ENCODE peak calls at places on chromosome 4, in five cellular contexts. I is stomach, B is IMR-90, S is H1, E is left ventricle myocardium inferior. C is an unnamed sample. For H3K4me1, the result is how much of the 10 kb centered on the place peaks cover.

GRCh38 chr4:42568610-42569207 is 88.2 kb downstream of the ATP8A1 start:
- DNase-seq in I (peak), B (peak), S (peak), E (no peak), C (peak)

GRCh38 chr4:165079476-165079875 is 25.8 kb downstream of the TRIM75 start:
- DNase-seq in I (no peak), B (peak), S (no peak), E (peak), C (peak)

GRCh38 chr4:21046121-21046520 is 345.9 kb downstream of the PACRGL start:
- DNase-seq in I (no peak), B (no peak), S (no peak), E (no peak), C (no peak)

GRCh38 chr4:141388483-141388882 is 167.8 kb downstream of the ZNF330 start:
- DNase-seq in I (no peak), B (peak), S (no peak), E (no peak), C (no peak)

GRCh38 chr4:101417046-101417445 is 69.7 kb upstream of the PPP3CA start:
- DNase-seq in I (no peak), B (no peak), S (no peak), E (no peak), C (no peak)

GRCh38 chr4:26281876-26282275 is 38.9 kb upstream of the RBPJ start:
- DNase-seq in I (no peak), B (peak), S (no peak), E (no peak), C (no peak)

GRCh38 chr4:151766691-151767090 is 5.9 kb upstream of the GATB start:
- DNase-seq in I (no peak), B (no peak), S (no peak), E (no peak), C (no peak)

GRCh38 chr4:102531441-102531840 is 30.3 kb downstream of the NFKB1 start:
- DNase-seq in I (no peak), B (peak), S (no peak), E (no peak), C (no peak)

GRCh38 chr4:27278615-27279014 is 418.0 kb downstream of the STIM2 start:
- DNase-seq in I (no peak), B (peak), S (peak), E (no peak), C (no peak)

GRCh38 chr4:168432419-168433146 is 47.7 kb downstream of the DDX60L start:
- DNase-seq in I (no peak), B (peak), S (no peak), E (no peak), C (no peak)

GRCh38 chr4:121950212-121950679 is 1.6 kb downstream of the TRPC3 start:
- DNase-seq in I (peak), B (peak), S (peak), E (peak), C (peak)

GRCh38 chr4:40264995-40265909 is 68.4 kb downstream of the RHOH start:
- DNase-seq in I (peak), B (no peak), S (no peak), E (peak), C (peak)

GRCh38 chr4:104860227-104861123 is 286.2 kb upstream of the TET2 start:
- DNase-seq in I (peak), B (peak), S (peak), E (no peak), C (peak)

GRCh38 chr4:44701037-44701436 is 22.8 kb downstream of the GUF1 start:
- DNase-seq in I (no peak), B (no peak), S (no peak), E (no peak), C (no peak)

GRCh38 chr4:40316782-40317635 is 18.1 kb upstream of the CHRNA9 start:
- DNase-seq in I (peak), B (peak), S (peak), E (no peak), C (peak)

GRCh38 chr4:57074753-57075152 is 35.4 kb downstream of the IGFBP7 start:
- DNase-seq in I (no peak), B (peak), S (no peak), E (no peak), C (no peak)

GRCh38 chr4:163331629-163332360 is 601 bp downstream of the NPY1R start:
- DNase-seq in I (no peak), B (no peak), S (peak), E (peak), C (peak)

GRCh38 chr4:190015538-190016368 is 11.3 kb downstream of the FRG2 start:
- DNase-seq in I (no peak), B (no peak), S (peak), E (no peak), C (no peak)

GRCh38 chr4:26731342-26731741 is 129.3 kb upstream of the STIM2 start:
- DNase-seq in I (no peak), B (peak), S (no peak), E (no peak), C (no peak)

GRCh38 chr4:110589297-110589696 is 33.6 kb downstream of the PITX2 start:
- DNase-seq in I (no peak), B (peak), S (no peak), E (no peak), C (no peak)

GRCh38 chr4:151488968-151489367 is 80.0 kb downstream of the FHIP1A start:
- DNase-seq in I (no peak), B (no peak), S (no peak), E (no peak), C (no peak)

GRCh38 chr4:184282251-184282713 is 64.6 kb upstream of the ENPP6 start:
- DNase-seq in I (peak), B (no peak), S (no peak), E (no peak), C (no peak)

GRCh38 chr4:61527886-61528285 is 327.8 kb downstream of the ADGRL3 start:
- DNase-seq in I (no peak), B (no peak), S (no peak), E (no peak), C (no peak)

GRCh38 chr4:129614581-129614980 is 518.6 kb downstream of the C4orf33 start:
- DNase-seq in I (no peak), B (no peak), S (no peak), E (no peak), C (no peak)

GRCh38 chr4:145909331-145909730 is 29.3 kb downstream of the ZNF827 start:
- DNase-seq in I (peak), B (no peak), S (peak), E (peak), C (peak)

GRCh38 chr4:83644677-83645639 is 109.0 kb downstream of the GPAT3 start:
- DNase-seq in I (no peak), B (peak), S (no peak), E (no peak), C (peak)

GRCh38 chr4:115113382-115114106 is at the start of gene NDST4:
- DNase-seq in I (no peak), B (no peak), S (no peak), E (no peak), C (peak)

GRCh38 chr4:54784188-54784671 is 126.5 kb downstream of the KIT start:
- DNase-seq in I (peak), B (peak), S (no peak), E (peak), C (peak)

GRCh38 chr4:81905966-81906365 is 434.3 kb upstream of the RASGEF1B start:
- DNase-seq in I (no peak), B (no peak), S (no peak), E (no peak), C (no peak)

GRCh38 chr4:153159016-153159415 is 45.2 kb upstream of the TRIM2 start:
- DNase-seq in I (no peak), B (no peak), S (no peak), E (no peak), C (no peak)

GRCh38 chr4:84814100-84814750 is 152.3 kb downstream of the WDFY3 start:
- DNase-seq in I (peak), B (peak), S (no peak), E (no peak), C (peak)

GRCh38 chr4:17188035-17188967 is 289.9 kb upstream of the LDB2 start:
- DNase-seq in I (no peak), B (no peak), S (no peak), E (no peak), C (no peak)
- H3K4me3 ChIP-seq in I (no peak), B (no peak), S (no peak), E (no peak), C (no peak)

DNA sequence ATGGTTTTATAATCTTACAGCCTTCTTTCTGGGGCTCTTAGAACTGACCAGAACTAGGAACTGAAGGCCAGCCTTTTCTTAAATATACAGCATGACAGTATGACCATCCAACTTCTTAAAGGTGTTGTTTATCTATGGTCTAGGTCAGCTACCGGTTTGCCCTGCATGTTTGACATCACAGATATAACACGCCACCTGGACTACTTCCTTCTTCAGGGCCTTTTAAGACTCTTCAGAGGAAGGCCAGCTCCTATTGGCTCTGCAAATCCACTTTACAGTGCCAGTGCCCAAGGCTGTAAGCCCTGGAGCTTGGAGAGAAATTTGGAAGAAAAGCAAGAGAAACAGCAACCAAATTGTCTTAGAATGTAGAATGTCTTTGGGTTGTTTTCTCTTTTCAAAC is 185.5 kb downstream of the MGST2 start:
- DNase-seq in I (no peak), B (no peak), S (no peak), E (no peak), C (no peak)
- H3K4me1 ChIP-seq in I (under half), B (under half), S (under half), E (under half), C (under half)

GRCh38 chr4:170849969-170850368 is 760.2 kb upstream of the AADAT start:
- DNase-seq in I (no peak), B (no peak), S (no peak), E (no peak), C (no peak)

GRCh38 chr4:170854097-170854496 is 764.3 kb upstream of the AADAT start:
- DNase-seq in I (no peak), B (no peak), S (no peak), E (no peak), C (no peak)

GRCh38 chr4:170853422-170854021 is 763.8 kb upstream of the AADAT start:
- DNase-seq in I (peak), B (no peak), S (peak), E (peak), C (peak)
- TF ChIP-seq CTCF in I (peak), B (peak), S (peak), E (peak), C (peak)

DNA sequence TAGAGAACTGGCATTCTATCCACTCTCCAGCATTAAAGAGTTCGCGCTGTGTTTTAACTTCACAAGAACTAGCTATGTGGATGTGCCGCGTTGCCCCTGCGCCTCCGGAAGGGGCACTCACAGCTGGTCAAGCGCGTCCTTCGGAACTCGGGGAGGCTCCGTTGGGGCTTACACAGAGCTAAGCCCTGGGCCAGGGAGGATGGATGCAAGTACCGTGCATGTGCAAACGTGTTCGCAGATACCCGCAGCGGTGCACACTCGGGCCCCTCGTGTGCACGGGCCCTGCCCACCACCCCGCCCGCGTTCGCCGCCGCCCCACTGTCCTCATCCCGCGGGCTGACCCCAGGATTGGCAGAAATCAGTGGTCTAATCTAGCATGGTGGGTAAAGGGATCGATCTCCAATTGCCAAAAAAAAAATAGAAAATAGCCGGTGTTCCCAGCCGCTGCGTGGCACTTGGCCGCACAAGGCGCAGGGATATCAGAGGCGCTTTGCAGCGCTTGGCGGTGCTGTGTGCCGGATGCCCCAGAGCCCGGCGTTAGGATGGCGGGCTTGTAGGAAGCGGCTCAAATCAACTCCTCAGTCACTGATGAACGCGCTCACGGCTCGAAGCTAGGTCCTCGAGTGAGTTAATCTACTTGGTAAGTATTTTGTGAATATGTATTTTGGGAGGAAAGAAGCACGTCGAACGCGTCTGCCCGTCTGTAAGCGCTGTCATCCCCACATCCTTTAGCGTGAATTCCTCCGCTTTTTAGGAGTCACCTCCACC is 988 bp upstream of the PCDH10 start:
- DNase-seq in I (no peak), B (peak), S (peak), E (no peak), C (no peak)
- H3K4me3 ChIP-seq in I (peak), B (peak), S (peak), E (peak), C (no peak)

GRCh38 chr4:143405197-143405730 is 68.6 kb downstream of the GAB1 start:
- DNase-seq in I (no peak), B (no peak), S (no peak), E (no peak), C (no peak)
- H3K4me1 ChIP-seq in I (half or more), B (under half), S (under half), E (half or more), C (under half)

GRCh38 chr4:139301821-139302611 is at the start of gene NDUFC1:
- DNase-seq in I (peak), B (peak), S (peak), E (peak), C (peak)
- TF ChIP-seq CTCF in I (peak), B (peak), S (no peak), E (peak), C (peak)

GRCh38 chr4:788006-788635 is 37.8 kb downstream of the CPLX1 start:
- DNase-seq in I (no peak), B (no peak), S (no peak), E (no peak), C (no peak)

GRCh38 chr4:786074-786741 is 39.7 kb downstream of the CPLX1 start:
- DNase-seq in I (no peak), B (no peak), S (no peak), E (no peak), C (no peak)

GRCh38 chr4:787561-787981 is 38.4 kb downstream of the CPLX1 start:
- DNase-seq in I (no peak), B (no peak), S (no peak), E (no peak), C (no peak)

GRCh38 chr4:785332-786073 is 40.4 kb downstream of the CPLX1 start:
- DNase-seq in I (no peak), B (no peak), S (no peak), E (no peak), C (no peak)

DNA sequence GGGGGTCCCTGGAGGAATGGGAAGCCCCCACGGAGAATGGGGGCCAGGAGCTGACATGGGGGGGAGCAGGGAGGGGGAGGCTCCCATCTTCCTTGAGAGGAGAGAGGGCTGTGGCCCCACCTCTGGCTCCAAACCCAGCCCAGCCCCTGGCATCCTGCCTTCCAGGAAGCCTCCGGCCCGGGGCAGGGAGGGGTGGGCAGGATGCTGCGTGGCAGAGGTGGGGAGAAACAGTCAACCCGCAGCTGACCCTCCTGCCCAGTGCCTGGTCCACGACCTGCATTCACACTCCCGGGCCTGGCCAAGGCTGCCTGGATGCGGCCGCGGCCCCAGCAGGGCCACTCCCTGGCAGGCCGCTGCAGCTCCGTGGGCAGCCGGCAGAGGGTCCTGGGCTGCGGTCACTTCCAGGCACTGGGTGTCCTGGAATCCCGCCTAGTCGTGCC is 39.0 kb downstream of the CPLX1 start:
- DNase-seq in I (no peak), B (no peak), S (no peak), E (no peak), C (no peak)
- H3K4me3 ChIP-seq in I (peak), B (no peak), S (no peak), E (peak), C (no peak)

GRCh38 chr4:173254646-173255045 is 79.5 kb downstream of the HMGB2 start:
- DNase-seq in I (no peak), B (no peak), S (no peak), E (no peak), C (no peak)
- H3K4me1 ChIP-seq in I (under half), B (under half), S (under half), E (under half), C (under half)

DNA sequence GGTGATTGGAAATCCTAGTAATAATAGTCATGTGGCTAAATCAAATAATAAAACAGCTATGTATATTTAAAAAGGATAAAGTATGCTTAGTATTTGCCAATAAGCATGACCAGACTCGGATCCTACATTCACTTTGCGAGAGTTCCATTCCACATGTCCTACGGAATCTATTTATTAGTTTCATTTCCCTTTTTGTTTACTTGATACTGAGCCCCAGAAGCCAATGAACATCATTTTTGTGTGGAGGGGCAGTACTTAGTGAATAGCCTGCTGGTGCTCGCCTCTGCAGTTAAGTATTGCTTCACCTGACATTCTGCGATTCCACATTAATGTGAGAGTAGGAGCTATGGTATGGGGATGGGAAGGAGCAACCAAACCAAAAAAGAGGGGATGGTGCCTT is 58.5 kb upstream of the NAP1L5 start:
- DNase-seq in I (no peak), B (no peak), S (no peak), E (no peak), C (no peak)
- TF ChIP-seq CTCF in I (no peak), B (no peak), S (no peak), E (no peak), C (no peak)

GRCh38 chr4:5678977-5679376 is 29.4 kb downstream of the EVC2 start:
- DNase-seq in I (no peak), B (peak), S (no peak), E (no peak), C (no peak)
- H3K4me3 ChIP-seq in I (no peak), B (no peak), S (no peak), E (no peak), C (no peak)